ENCODE peak calls at places on chromosomes 4 and X, in nine cellular contexts. I is coronary artery, L is A549, P is body of pancreas, O is sigmoid colon, M is esophagus squamous epithelium, R is choroid plexus epithelial cell, J is astrocyte of the spinal cord, E is RWPE2. X is an unnamed sample.

GRCh38 chr4:186723207-186724047 is at the start of gene FAT1:
- DNase-seq in I (peak; percentile 80), L (peak; percentile 35), P (peak; percentile 70), O (peak; percentile 85), M (no peak), R (peak; percentile 88), J (peak; percentile 84), E (no peak), X (no peak)

GRCh38 chr4:157004279-157005161 is 32.9 kb upstream of the PDGFC start:
- DNase-seq in I (no peak), L (no peak), P (peak; percentile 63), O (no peak), M (no peak), R (peak; percentile 78), J (no peak), E (no peak), X (peak; percentile 70)

GRCh38 chr4:109588176-109588575 is 28.1 kb downstream of the MCUB start:
- DNase-seq in I (no peak), L (no peak), P (no peak), O (no peak), M (no peak), R (no peak), J (no peak), E (no peak), X (no peak)

GRCh38 chr4:108165601-108166000 is 3.1 kb downstream of the LEF1 start:
- DNase-seq in I (no peak), L (no peak), P (no peak), O (no peak), M (no peak), R (no peak), J (no peak), E (no peak), X (no peak)

GRCh38 chrX:45138525-45138924 is 62.2 kb downstream of the DIPK2B start:
- DNase-seq in I (no peak), L (no peak), P (no peak), O (no peak), M (no peak), R (no peak), J (no peak), E (no peak), X (no peak)

GRCh38 chr4:87007345-87008181 is 72.8 kb downstream of the AFF1 start:
- DNase-seq in I (no peak), L (no peak), P (peak; percentile 57), O (peak; percentile 88), M (no peak), R (peak; percentile 71), J (peak; percentile 55), E (peak; percentile 61), X (peak; percentile 56)

GRCh38 chr4:147846318-147847135 is 114.6 kb downstream of the ARHGAP10 start:
- DNase-seq in I (no peak), L (no peak), P (no peak), O (no peak), M (no peak), R (no peak), J (no peak), E (no peak), X (no peak)

GRCh38 chrX:154412468-154412867 is 1.1 kb downstream of the TAFAZZIN start:
- DNase-seq in I (no peak), L (no peak), P (no peak), O (no peak), M (no peak), R (no peak), J (no peak), E (no peak), X (no peak)

GRCh38 chr4:180664766-180665368 is 1578.3 kb upstream of the TENM3 start:
- DNase-seq in I (no peak), L (peak; percentile 35), P (peak; percentile 82), O (peak; percentile 72), M (no peak), R (peak; percentile 96), J (peak; percentile 88), E (no peak), X (peak; percentile 75)

GRCh38 chrX:72094894-72095293 is 36.8 kb downstream of the RTL5 start:
- DNase-seq in I (no peak), L (no peak), P (peak; percentile 21), O (no peak), M (no peak), R (peak; percentile 52), J (no peak), E (no peak), X (no peak)

GRCh38 chrX:41559662-41560061 is 112.5 kb downstream of the NYX start:
- DNase-seq in I (no peak), L (no peak), P (peak; percentile 4), O (no peak), M (no peak), R (peak; percentile 87), J (peak; percentile 80), E (no peak), X (no peak)

GRCh38 chr4:159227984-159228383 is 125.1 kb downstream of the RAPGEF2 start:
- DNase-seq in I (peak; percentile 79), L (no peak), P (peak; percentile 82), O (peak; percentile 81), M (no peak), R (peak; percentile 94), J (peak; percentile 83), E (peak; percentile 56), X (peak; percentile 87)
- H3K4me3 ChIP-seq in I (peak overlapping the region; percentile 56), L (no peak overlapping the region), P (no peak overlapping the region), O (peak overlapping the region; percentile 41), M (peak overlapping the region; percentile 27), R (peak overlapping the region; percentile 38), J (peak overlapping the region; percentile 6), E (no peak overlapping the region), X (no peak overlapping the region)

GRCh38 chr4:75671802-75672421 is 1.3 kb downstream of the G3BP2 start:
- DNase-seq in I (no peak), L (peak; percentile 1), P (no peak), O (no peak), M (no peak), R (no peak), J (peak; percentile 11), E (no peak), X (peak; percentile 18)

GRCh38 chr4:75673959-75674328 is 733 bp upstream of the G3BP2 start:
- DNase-seq in I (no peak), L (no peak), P (no peak), O (no peak), M (no peak), R (peak; percentile 40), J (no peak), E (no peak), X (no peak)

GRCh38 chr4:75672461-75673026 is 667 bp downstream of the G3BP2 start:
- DNase-seq in I (peak; percentile 79), L (peak; percentile 17), P (peak; percentile 68), O (peak; percentile 83), M (peak; percentile 31), R (peak; percentile 47), J (peak; percentile 45), E (peak; percentile 66), X (peak; percentile 29)

GRCh38 chr4:75673027-75673958 is at the start of gene G3BP2:
- DNase-seq in I (peak; percentile 99), L (peak; percentile 86), P (peak; percentile 99), O (peak; percentile 99), M (peak; percentile 93), R (peak; percentile 99), J (peak; percentile 98), E (peak; percentile 95), X (peak; percentile 95)

DNA sequence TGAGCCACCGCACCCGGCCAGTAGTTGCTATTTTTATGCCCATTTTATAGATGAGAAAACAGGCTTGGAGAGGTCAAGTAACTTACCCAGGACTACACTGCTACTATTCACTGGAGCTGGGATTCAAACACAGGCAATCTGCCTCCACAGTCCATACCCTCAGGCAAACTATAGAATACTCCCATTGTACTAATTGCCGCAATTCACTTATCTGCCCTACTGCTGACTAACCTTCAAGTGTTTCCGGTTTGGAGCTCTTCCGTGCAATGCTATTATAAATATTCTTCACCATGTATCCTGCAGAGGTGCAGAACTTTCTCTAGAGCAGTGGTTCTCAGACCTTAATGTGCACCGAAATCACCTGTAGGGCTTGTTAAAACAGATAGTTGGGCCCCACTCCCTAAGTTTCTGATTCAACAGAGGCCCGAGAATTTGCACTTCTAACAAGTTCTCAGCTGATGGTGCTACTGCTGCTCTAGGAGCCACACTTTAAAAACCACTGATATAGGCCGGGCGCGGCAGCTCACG is 1.9 kb upstream of the G3BP2 start:
- DNase-seq in I (no peak), L (no peak), P (no peak), O (no peak), M (no peak), R (no peak), J (no peak), E (no peak), X (peak; percentile 64)
- TF ChIP-seq CTCF in I (no peak), L (no peak), P (no peak), O (no peak), M (no peak), R (no peak), J (no peak), E (no peak), X (no peak)

GRCh38 chr4:23889368-23889767 is 479 bp downstream of the PPARGC1A start:
- DNase-seq in I (no peak), L (no peak), P (no peak), O (no peak), M (no peak), R (no peak), J (peak; percentile 4), E (no peak), X (no peak)

GRCh38 chr4:23889814-23890269 is at the start of gene PPARGC1A:
- DNase-seq in I (peak; percentile 80), L (no peak), P (peak; percentile 75), O (peak; percentile 88), M (no peak), R (peak; percentile 39), J (peak; percentile 17), E (no peak), X (no peak)

GRCh38 chr4:23888421-23889319 is 1.2 kb downstream of the PPARGC1A start:
- DNase-seq in I (no peak), L (no peak), P (no peak), O (peak; percentile 64), M (no peak), R (peak; percentile 51), J (peak; percentile 50), E (no peak), X (peak; percentile 57)

GRCh38 chr4:23891064-23891421 is 1.2 kb upstream of the PPARGC1A start:
- DNase-seq in I (no peak), L (no peak), P (no peak), O (no peak), M (no peak), R (no peak), J (no peak), E (no peak), X (no peak)

GRCh38 chr4:23890369-23891063 is 669 bp upstream of the PPARGC1A start:
- DNase-seq in I (no peak), L (no peak), P (no peak), O (no peak), M (no peak), R (peak; percentile 11), J (peak; percentile 5), E (no peak), X (no peak)
- H3K4me3 ChIP-seq in I (peak overlapping the region; percentile 75), L (no peak overlapping the region), P (no peak overlapping the region), O (peak overlapping the region; percentile 57), M (peak overlapping the region; percentile 43), R (peak overlapping the region; percentile 4), J (peak overlapping the region; percentile 43), E (no peak overlapping the region), X (no peak overlapping the region)

DNA sequence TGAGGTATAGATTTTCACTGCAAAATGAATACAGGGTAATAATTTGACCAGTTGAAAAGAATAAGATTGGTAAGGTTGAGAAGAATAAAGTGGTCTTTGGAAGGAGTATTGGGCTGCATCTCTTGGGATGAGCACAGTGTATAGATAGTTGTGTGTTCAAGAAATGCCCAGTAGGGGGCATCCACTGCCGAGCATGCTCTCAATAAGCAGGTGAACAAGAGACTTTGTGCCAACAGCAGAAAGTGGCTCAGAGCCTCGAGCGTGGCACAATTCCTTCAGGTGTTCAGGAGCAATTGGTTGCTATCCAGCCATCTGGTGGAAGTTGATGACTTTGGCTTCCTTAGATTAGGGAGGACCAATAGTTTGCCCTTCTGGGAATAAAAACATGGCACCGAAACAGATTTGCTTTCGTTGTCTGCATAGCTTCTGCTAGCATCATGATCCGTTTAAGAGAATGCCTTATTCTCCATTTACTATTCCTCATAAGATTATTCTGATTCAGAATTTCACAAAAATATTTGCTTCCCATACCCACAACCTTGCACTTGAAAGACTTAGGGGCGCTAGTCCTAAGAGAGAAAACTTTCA is 258.1 kb upstream of the NEIL3 start:
- DNase-seq in I (no peak), L (peak; percentile 3), P (peak; percentile 39), O (no peak), M (no peak), R (peak; percentile 48), J (peak; percentile 13), E (no peak), X (peak; percentile 54)
- TF ChIP-seq CTCF in I (no peak), L (peak; percentile 26), P (peak; percentile 21), O (no peak), M (peak; percentile 41), R (peak; percentile 63), J (peak; percentile 19), E (peak; percentile 42), X (peak; percentile 66)